ENCODE peak calls at places on chromosomes 5 and 9, in four cellular contexts. One of them, this sample, is unnamed.

GRCh38 chr5:27158171-27158570 is 119.8 kb upstream of the CDH9 start:
- DNase-seq in cardiac fibroblast: no peak
- DNase-seq in endothelial cell: no peak
- DNase-seq in BJ: no peak
- DNase-seq in this sample: no peak

GRCh38 chr9:131282688-131283422 is 6.5 kb upstream of the FAM78A start:
- DNase-seq in cardiac fibroblast: peak
- DNase-seq in endothelial cell: peak
- DNase-seq in BJ: no peak
- DNase-seq in this sample: no peak

GRCh38 chr5:132425009-132425937 is 55.8 kb downstream of the SLC22A5 start:
- DNase-seq in cardiac fibroblast: peak
- DNase-seq in endothelial cell: no peak
- DNase-seq in BJ: peak
- DNase-seq in this sample: peak

GRCh38 chr5:5298068-5298633 is 124.3 kb upstream of the ICE1 start:
- DNase-seq in cardiac fibroblast: no peak
- DNase-seq in endothelial cell: no peak
- DNase-seq in BJ: no peak
- DNase-seq in this sample: no peak

GRCh38 chr5:170228756-170229459 is 3.9 kb upstream of the C5orf58 start:
- DNase-seq in cardiac fibroblast: no peak
- DNase-seq in endothelial cell: no peak
- DNase-seq in BJ: no peak
- DNase-seq in this sample: no peak

GRCh38 chr5:140637722-140638473 is 1.4 kb upstream of the TMCO6 start:
- DNase-seq in cardiac fibroblast: no peak
- DNase-seq in endothelial cell: no peak
- DNase-seq in BJ: no peak
- DNase-seq in this sample: no peak

GRCh38 chr9:15373201-15373530 is 49.5 kb upstream of the SNAPC3 start:
- DNase-seq in cardiac fibroblast: peak
- DNase-seq in endothelial cell: no peak
- DNase-seq in BJ: peak
- DNase-seq in this sample: peak

GRCh38 chr5:111749303-111750026 is 7.5 kb downstream of the NREP start:
- DNase-seq in cardiac fibroblast: peak
- DNase-seq in endothelial cell: no peak
- DNase-seq in BJ: no peak
- DNase-seq in this sample: no peak

GRCh38 chr5:125409496-125410351 is 663.3 kb upstream of the ZNF608 start:
- DNase-seq in cardiac fibroblast: peak
- DNase-seq in endothelial cell: no peak
- DNase-seq in BJ: no peak
- DNase-seq in this sample: no peak

GRCh38 chr9:97060796-97061195 is 21.9 kb upstream of the CTSV start:
- DNase-seq in cardiac fibroblast: no peak
- DNase-seq in endothelial cell: no peak
- DNase-seq in BJ: no peak
- DNase-seq in this sample: no peak

GRCh38 chr5:59034498-59035186 is 451.8 kb downstream of the RAB3C start:
- DNase-seq in cardiac fibroblast: peak
- DNase-seq in endothelial cell: no peak
- DNase-seq in BJ: no peak
- DNase-seq in this sample: peak

GRCh38 chr9:16139781-16140180 is 586.9 kb downstream of the CCDC171 start:
- DNase-seq in cardiac fibroblast: peak
- DNase-seq in endothelial cell: no peak
- DNase-seq in BJ: no peak
- DNase-seq in this sample: no peak

GRCh38 chr9:134644715-134645606 is 3.4 kb downstream of the COL5A1 start:
- DNase-seq in cardiac fibroblast: peak
- DNase-seq in endothelial cell: no peak
- DNase-seq in BJ: peak
- DNase-seq in this sample: peak

GRCh38 chr9:122374885-122375420 is 4.1 kb downstream of the PTGS1 start:
- DNase-seq in cardiac fibroblast: peak
- DNase-seq in endothelial cell: no peak
- DNase-seq in BJ: peak
- DNase-seq in this sample: no peak

GRCh38 chr9:318646-319045 is 104.0 kb downstream of the DOCK8 start:
- DNase-seq in cardiac fibroblast: no peak
- DNase-seq in endothelial cell: no peak
- DNase-seq in BJ: no peak
- DNase-seq in this sample: no peak

GRCh38 chr9:18710089-18710488 is 236.1 kb downstream of the ADAMTSL1 start:
- DNase-seq in cardiac fibroblast: peak
- DNase-seq in endothelial cell: no peak
- DNase-seq in BJ: no peak
- DNase-seq in this sample: no peak

GRCh38 chr5:7686794-7687193 is 164.1 kb downstream of the CFAP90 start:
- DNase-seq in cardiac fibroblast: no peak
- DNase-seq in endothelial cell: no peak
- DNase-seq in BJ: no peak
- DNase-seq in this sample: no peak

GRCh38 chr9:108316633-108317032 is 539.2 kb downstream of the ACTL7B start:
- DNase-seq in cardiac fibroblast: no peak
- DNase-seq in endothelial cell: no peak
- DNase-seq in BJ: no peak
- DNase-seq in this sample: no peak

GRCh38 chr5:28576022-28576421 is 1537.6 kb upstream of the CDH9 start:
- DNase-seq in cardiac fibroblast: peak
- DNase-seq in endothelial cell: no peak
- DNase-seq in BJ: no peak
- DNase-seq in this sample: no peak

GRCh38 chr5:93611900-93612898 is 29.2 kb downstream of the NR2F1 start:
- DNase-seq in cardiac fibroblast: no peak
- DNase-seq in endothelial cell: no peak
- DNase-seq in BJ: no peak
- DNase-seq in this sample: no peak

GRCh38 chr5:108588323-108588722 is 159.4 kb upstream of the FER start:
- DNase-seq in cardiac fibroblast: no peak
- DNase-seq in endothelial cell: no peak
- DNase-seq in BJ: no peak
- DNase-seq in this sample: no peak

GRCh38 chr5:25090275-25090674 is 445.5 kb upstream of the CDH10 start:
- DNase-seq in cardiac fibroblast: no peak
- DNase-seq in endothelial cell: no peak
- DNase-seq in BJ: no peak
- DNase-seq in this sample: no peak

GRCh38 chr5:179815491-179816249 is 5.0 kb upstream of the SQSTM1 start:
- DNase-seq in cardiac fibroblast: no peak
- DNase-seq in endothelial cell: no peak
- DNase-seq in BJ: no peak
- DNase-seq in this sample: no peak

GRCh38 chr9:92480332-92480771 is 2.0 kb downstream of the ASPN start:
- DNase-seq in cardiac fibroblast: peak
- DNase-seq in endothelial cell: no peak
- DNase-seq in BJ: no peak
- DNase-seq in this sample: no peak

GRCh38 chr5:140468188-140468587 is 66.6 kb downstream of the ANKHD1 start:
- DNase-seq in cardiac fibroblast: peak
- DNase-seq in endothelial cell: no peak
- DNase-seq in BJ: no peak
- DNase-seq in this sample: no peak

GRCh38 chr5:133906303-133906702 is 62.1 kb downstream of the C5orf15 start:
- DNase-seq in cardiac fibroblast: no peak
- DNase-seq in endothelial cell: no peak
- DNase-seq in BJ: no peak
- DNase-seq in this sample: no peak

GRCh38 chr9:83218411-83219090 is 155.6 kb upstream of the RASEF start:
- DNase-seq in cardiac fibroblast: no peak
- DNase-seq in endothelial cell: no peak
- DNase-seq in BJ: no peak
- DNase-seq in this sample: no peak

GRCh38 chr5:55402199-55402598 is 94.4 kb downstream of the MTREX start:
- DNase-seq in cardiac fibroblast: no peak
- DNase-seq in endothelial cell: no peak
- DNase-seq in BJ: no peak
- DNase-seq in this sample: no peak

GRCh38 chr5:118968406-118968911 is 19.9 kb downstream of the DTWD2 start:
- DNase-seq in cardiac fibroblast: no peak
- DNase-seq in endothelial cell: no peak
- DNase-seq in BJ: no peak
- DNase-seq in this sample: no peak

GRCh38 chr9:95506692-95507455 is 9.9 kb downstream of the PTCH1 start:
- DNase-seq in cardiac fibroblast: peak
- DNase-seq in endothelial cell: peak
- DNase-seq in BJ: no peak
- DNase-seq in this sample: no peak

DNA sequence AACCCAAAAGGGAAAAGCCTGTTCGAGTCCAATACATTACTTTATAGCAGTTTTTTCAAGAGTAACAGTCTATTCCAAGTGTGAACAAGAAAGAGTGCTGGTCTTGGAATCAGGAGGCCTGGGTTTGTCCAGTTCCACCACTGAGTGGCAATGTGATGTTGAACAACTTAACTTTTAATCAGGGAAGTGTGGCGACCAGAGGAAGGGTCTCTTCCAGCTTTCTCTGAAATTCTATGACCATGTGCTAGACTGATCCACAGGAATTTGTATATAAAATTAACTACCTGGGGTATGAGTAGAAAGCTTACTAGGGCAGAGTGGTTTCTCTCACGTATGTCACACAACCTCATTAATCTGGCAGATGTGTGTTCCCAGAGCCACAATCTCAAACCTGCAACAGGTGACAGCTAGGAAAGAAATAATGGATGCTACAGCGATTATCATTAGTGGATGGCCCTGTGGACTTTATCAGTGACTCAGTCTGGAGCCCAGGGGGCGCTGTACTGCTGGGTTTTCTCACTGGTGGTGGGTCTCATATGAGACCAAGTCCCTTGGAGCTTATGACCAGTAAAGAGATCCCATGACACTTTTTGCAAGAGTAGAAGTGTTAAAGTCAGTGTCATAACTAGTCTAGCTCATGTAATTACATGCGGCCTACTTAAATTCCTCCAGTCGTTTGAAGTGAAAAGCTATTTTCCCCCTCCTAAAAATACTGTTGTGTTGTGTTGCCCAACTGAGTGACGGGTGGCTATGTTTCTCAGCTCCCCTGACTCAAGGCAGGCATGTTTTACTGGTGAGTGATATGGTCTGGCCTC is 116.5 kb downstream of the GDNF start:
- DNase-seq in cardiac fibroblast: peak
- DNase-seq in endothelial cell: peak
- DNase-seq in BJ: no peak
- DNase-seq in this sample: no peak
- TF ChIP-seq CTCF in cardiac fibroblast: peak
- TF ChIP-seq CTCF in endothelial cell: peak
- TF ChIP-seq CTCF in BJ: peak
- TF ChIP-seq CTCF in this sample: peak

GRCh38 chr9:124766815-124767554 is 4.1 kb downstream of the NR6A1 start:
- DNase-seq in cardiac fibroblast: no peak
- DNase-seq in endothelial cell: no peak
- DNase-seq in BJ: no peak
- DNase-seq in this sample: no peak
- TF ChIP-seq CTCF in cardiac fibroblast: peak
- TF ChIP-seq CTCF in endothelial cell: no peak
- TF ChIP-seq CTCF in BJ: peak
- TF ChIP-seq CTCF in this sample: no peak

GRCh38 chr9:137300607-137301085 is 1.4 kb downstream of the NRARP start:
- DNase-seq in cardiac fibroblast: peak
- DNase-seq in endothelial cell: peak
- DNase-seq in BJ: no peak
- DNase-seq in this sample: no peak

GRCh38 chr9:137302176-137303030 is at the start of gene NRARP:
- DNase-seq in cardiac fibroblast: peak
- DNase-seq in endothelial cell: peak
- DNase-seq in BJ: no peak
- DNase-seq in this sample: no peak

GRCh38 chr9:137303031-137303892 is 1.2 kb upstream of the NRARP start:
- DNase-seq in cardiac fibroblast: no peak
- DNase-seq in endothelial cell: peak
- DNase-seq in BJ: no peak
- DNase-seq in this sample: no peak

GRCh38 chr9:137299938-137300337 is 2.1 kb downstream of the NRARP start:
- DNase-seq in cardiac fibroblast: no peak
- DNase-seq in endothelial cell: no peak
- DNase-seq in BJ: no peak
- DNase-seq in this sample: no peak

DNA sequence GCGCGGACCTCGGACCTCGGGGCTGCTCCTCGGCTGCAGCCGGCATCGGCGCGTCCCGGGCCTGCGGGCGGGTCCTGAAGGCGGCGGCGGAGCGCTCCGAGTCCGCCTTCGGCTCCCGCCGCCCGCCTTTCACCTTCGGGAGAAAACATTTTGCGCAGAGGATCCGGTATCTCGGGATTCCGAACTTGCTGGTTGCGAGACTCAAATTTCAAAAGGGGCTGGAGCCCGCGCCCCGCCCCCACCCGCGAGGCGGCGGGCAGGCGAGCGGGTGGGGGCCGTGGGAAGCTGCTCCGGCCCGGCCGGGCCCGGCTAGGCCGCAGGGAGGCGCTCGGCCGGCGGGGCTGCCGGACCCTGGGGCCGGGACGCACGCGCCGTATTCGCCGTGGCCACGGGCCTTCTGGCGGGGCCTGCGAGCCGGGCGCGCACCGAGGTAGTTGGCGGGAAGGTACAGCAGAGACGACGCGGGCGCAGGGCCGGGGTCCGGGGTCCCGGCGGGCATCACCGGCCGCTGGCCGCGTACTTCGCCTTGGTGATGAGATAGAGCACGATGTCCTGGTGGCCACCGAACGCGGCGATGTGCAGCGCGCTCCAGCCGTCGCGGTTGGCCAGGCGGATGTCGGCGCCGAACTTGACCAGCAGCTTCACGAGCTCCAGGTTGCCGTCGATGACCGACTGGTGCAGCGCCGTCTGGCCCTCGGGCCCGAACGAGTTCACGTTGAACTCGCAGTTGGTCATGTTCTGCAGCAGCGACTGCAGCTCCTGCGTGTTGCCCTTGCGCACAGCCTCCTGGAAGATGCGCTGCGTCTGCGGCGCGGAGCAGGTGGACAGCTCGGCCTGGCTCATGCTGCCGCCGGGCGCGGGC is 754 bp downstream of the NRARP start:
- DNase-seq in cardiac fibroblast: peak
- DNase-seq in endothelial cell: peak
- DNase-seq in BJ: no peak
- DNase-seq in this sample: no peak
- TF ChIP-seq CTCF in cardiac fibroblast: no peak
- TF ChIP-seq CTCF in endothelial cell: no peak
- TF ChIP-seq CTCF in BJ: no peak
- TF ChIP-seq CTCF in this sample: no peak

GRCh38 chr5:163473613-163474243 is 13.3 kb downstream of the HMMR start:
- DNase-seq in cardiac fibroblast: peak
- DNase-seq in endothelial cell: no peak
- DNase-seq in BJ: no peak
- DNase-seq in this sample: no peak
- TF ChIP-seq CTCF in cardiac fibroblast: peak
- TF ChIP-seq CTCF in endothelial cell: no peak
- TF ChIP-seq CTCF in BJ: peak
- TF ChIP-seq CTCF in this sample: no peak

GRCh38 chr5:146466521-146467349 is 19.6 kb downstream of the TCERG1 start:
- DNase-seq in cardiac fibroblast: peak
- DNase-seq in endothelial cell: no peak
- DNase-seq in BJ: no peak
- DNase-seq in this sample: no peak
- TF ChIP-seq CTCF in cardiac fibroblast: peak
- TF ChIP-seq CTCF in endothelial cell: peak
- TF ChIP-seq CTCF in BJ: peak
- TF ChIP-seq CTCF in this sample: peak